ENCODE peak calls at places on chromosomes 12 and 14, in six cellular contexts. One of them, this sample, is unnamed.

GRCh38 chr12:131756441-131756840 is 45.6 kb downstream of the SFSWAP start:
- DNase-seq in neuronal stem cell: no peak
- DNase-seq in mesenchymal stem cell: no peak
- DNase-seq in IMR-90: no peak
- DNase-seq in H1: no peak
- DNase-seq in trophoblast cell: no peak
- DNase-seq in this sample: no peak

GRCh38 chr12:52670506-52670905 is 9.7 kb downstream of the KRT1 start:
- DNase-seq in neuronal stem cell: no peak
- DNase-seq in mesenchymal stem cell: no peak
- DNase-seq in IMR-90: no peak
- DNase-seq in H1: no peak
- DNase-seq in trophoblast cell: no peak
- DNase-seq in this sample: no peak

GRCh38 chr14:58954874-58955273 is 233.6 kb upstream of the DAAM1 start:
- DNase-seq in neuronal stem cell: no peak
- DNase-seq in mesenchymal stem cell: no peak
- DNase-seq in IMR-90: no peak
- DNase-seq in H1: no peak
- DNase-seq in trophoblast cell: no peak
- DNase-seq in this sample: no peak

GRCh38 chr12:120259418-120260202 is 5.9 kb downstream of the PXN start:
- DNase-seq in neuronal stem cell: no peak
- DNase-seq in mesenchymal stem cell: no peak
- DNase-seq in IMR-90: peak; percentile 38
- DNase-seq in H1: no peak
- DNase-seq in trophoblast cell: peak; percentile 66
- DNase-seq in this sample: peak; percentile 26

GRCh38 chr12:122867701-122868461 is 28.0 kb downstream of the VPS37B start:
- DNase-seq in neuronal stem cell: no peak
- DNase-seq in mesenchymal stem cell: no peak
- DNase-seq in IMR-90: no peak
- DNase-seq in H1: peak; percentile 72
- DNase-seq in trophoblast cell: peak; percentile 48
- DNase-seq in this sample: peak; percentile 88

GRCh38 chr14:71752111-71752738 is 180.0 kb upstream of the RGS6 start:
- DNase-seq in neuronal stem cell: no peak
- DNase-seq in mesenchymal stem cell: no peak
- DNase-seq in IMR-90: no peak
- DNase-seq in H1: no peak
- DNase-seq in trophoblast cell: no peak
- DNase-seq in this sample: no peak

GRCh38 chr12:49909328-49909727 is 5.6 kb upstream of the FAIM2 start:
- DNase-seq in neuronal stem cell: no peak
- DNase-seq in mesenchymal stem cell: no peak
- DNase-seq in IMR-90: no peak
- DNase-seq in H1: no peak
- DNase-seq in trophoblast cell: no peak
- DNase-seq in this sample: no peak

GRCh38 chr12:31117203-31118011 is 43.7 kb downstream of the DDX11 start:
- DNase-seq in neuronal stem cell: peak; percentile 59
- DNase-seq in mesenchymal stem cell: peak; percentile 46
- DNase-seq in IMR-90: peak; percentile 1
- DNase-seq in H1: peak; percentile 85
- DNase-seq in trophoblast cell: peak; percentile 9
- DNase-seq in this sample: peak; percentile 83

GRCh38 chr14:103696027-103696402 is 19.2 kb downstream of the XRCC3 start:
- DNase-seq in neuronal stem cell: no peak
- DNase-seq in mesenchymal stem cell: no peak
- DNase-seq in IMR-90: no peak
- DNase-seq in H1: no peak
- DNase-seq in trophoblast cell: no peak
- DNase-seq in this sample: no peak

GRCh38 chr14:76720382-76720813 is 40.9 kb upstream of the VASH1 start:
- DNase-seq in neuronal stem cell: peak; percentile 30
- DNase-seq in mesenchymal stem cell: peak; percentile 67
- DNase-seq in IMR-90: peak; percentile 38
- DNase-seq in H1: no peak
- DNase-seq in trophoblast cell: no peak
- DNase-seq in this sample: peak; percentile 61

GRCh38 chr14:91383439-91383838 is 34.2 kb downstream of the CCDC88C start:
- DNase-seq in neuronal stem cell: no peak
- DNase-seq in mesenchymal stem cell: no peak
- DNase-seq in IMR-90: no peak
- DNase-seq in H1: no peak
- DNase-seq in trophoblast cell: no peak
- DNase-seq in this sample: no peak

GRCh38 chr12:91211869-91212268 is 29.3 kb upstream of the DCN start:
- DNase-seq in neuronal stem cell: no peak
- DNase-seq in mesenchymal stem cell: no peak
- DNase-seq in IMR-90: peak; percentile 43
- DNase-seq in H1: no peak
- DNase-seq in trophoblast cell: no peak
- DNase-seq in this sample: no peak

GRCh38 chr12:116773276-116773731 is 35.2 kb downstream of the RNFT2 start:
- DNase-seq in neuronal stem cell: no peak
- DNase-seq in mesenchymal stem cell: no peak
- DNase-seq in IMR-90: no peak
- DNase-seq in H1: peak; percentile 46
- DNase-seq in trophoblast cell: peak; percentile 5
- DNase-seq in this sample: peak; percentile 55

GRCh38 chr14:42299692-42300091 is 693.0 kb downstream of the LRFN5 start:
- DNase-seq in neuronal stem cell: no peak
- DNase-seq in mesenchymal stem cell: no peak
- DNase-seq in IMR-90: no peak
- DNase-seq in H1: no peak
- DNase-seq in trophoblast cell: no peak
- DNase-seq in this sample: no peak

GRCh38 chr12:27012239-27012981 is 1.8 kb downstream of the TM7SF3 start:
- DNase-seq in neuronal stem cell: no peak
- DNase-seq in mesenchymal stem cell: no peak
- DNase-seq in IMR-90: no peak
- DNase-seq in H1: no peak
- DNase-seq in trophoblast cell: peak; percentile 22
- DNase-seq in this sample: no peak

GRCh38 chr12:19971396-19971802 is 396.9 kb upstream of the PDE3A start:
- DNase-seq in neuronal stem cell: peak; percentile 18
- DNase-seq in mesenchymal stem cell: peak; percentile 69
- DNase-seq in IMR-90: no peak
- DNase-seq in H1: peak; percentile 54
- DNase-seq in trophoblast cell: peak; percentile 84
- DNase-seq in this sample: peak; percentile 89

GRCh38 chr12:80277732-80278131 is 166.3 kb upstream of the PTPRQ start:
- DNase-seq in neuronal stem cell: no peak
- DNase-seq in mesenchymal stem cell: no peak
- DNase-seq in IMR-90: no peak
- DNase-seq in H1: no peak
- DNase-seq in trophoblast cell: no peak
- DNase-seq in this sample: no peak

GRCh38 chr14:64673748-64674147 is 30.5 kb upstream of the PLEKHG3 start:
- DNase-seq in neuronal stem cell: no peak
- DNase-seq in mesenchymal stem cell: no peak
- DNase-seq in IMR-90: no peak
- DNase-seq in H1: no peak
- DNase-seq in trophoblast cell: no peak
- DNase-seq in this sample: no peak

GRCh38 chr12:120719496-120720233 is 6.0 kb upstream of the ACADS start:
- DNase-seq in neuronal stem cell: no peak
- DNase-seq in mesenchymal stem cell: no peak
- DNase-seq in IMR-90: peak; percentile 26
- DNase-seq in H1: no peak
- DNase-seq in trophoblast cell: no peak
- DNase-seq in this sample: no peak

GRCh38 chr12:24760162-24760561 is 188.7 kb downstream of the BCAT1 start:
- DNase-seq in neuronal stem cell: no peak
- DNase-seq in mesenchymal stem cell: no peak
- DNase-seq in IMR-90: no peak
- DNase-seq in H1: no peak
- DNase-seq in trophoblast cell: no peak
- DNase-seq in this sample: no peak

GRCh38 chr12:113071427-113072112 is 15.0 kb downstream of the DTX1 start:
- DNase-seq in neuronal stem cell: no peak
- DNase-seq in mesenchymal stem cell: no peak
- DNase-seq in IMR-90: no peak
- DNase-seq in H1: no peak
- DNase-seq in trophoblast cell: no peak
- DNase-seq in this sample: peak; percentile 29

GRCh38 chr14:71202881-71203280 is 295.6 kb downstream of the PCNX1 start:
- DNase-seq in neuronal stem cell: no peak
- DNase-seq in mesenchymal stem cell: no peak
- DNase-seq in IMR-90: peak; percentile 23
- DNase-seq in H1: no peak
- DNase-seq in trophoblast cell: no peak
- DNase-seq in this sample: no peak

GRCh38 chr12:27185234-27186045 is 58.6 kb upstream of the STK38L start:
- DNase-seq in neuronal stem cell: no peak
- DNase-seq in mesenchymal stem cell: peak; percentile 83
- DNase-seq in IMR-90: peak; percentile 91
- DNase-seq in H1: no peak
- DNase-seq in trophoblast cell: no peak
- DNase-seq in this sample: no peak

GRCh38 chr12:111446631-111447570 is 41.2 kb downstream of the SH2B3 start:
- DNase-seq in neuronal stem cell: no peak
- DNase-seq in mesenchymal stem cell: no peak
- DNase-seq in IMR-90: no peak
- DNase-seq in H1: peak; percentile 40
- DNase-seq in trophoblast cell: no peak
- DNase-seq in this sample: no peak

GRCh38 chr12:111444314-111444705 is 38.6 kb downstream of the SH2B3 start:
- DNase-seq in neuronal stem cell: no peak
- DNase-seq in mesenchymal stem cell: peak; percentile 70
- DNase-seq in IMR-90: no peak
- DNase-seq in H1: no peak
- DNase-seq in trophoblast cell: no peak
- DNase-seq in this sample: no peak

GRCh38 chr12:111446044-111446581 is 40.4 kb downstream of the SH2B3 start:
- DNase-seq in neuronal stem cell: no peak
- DNase-seq in mesenchymal stem cell: peak; percentile 79
- DNase-seq in IMR-90: peak; percentile 62
- DNase-seq in H1: peak; percentile 72
- DNase-seq in trophoblast cell: no peak
- DNase-seq in this sample: peak; percentile 70

GRCh38 chr12:111444706-111445310 is 39.1 kb downstream of the SH2B3 start:
- DNase-seq in neuronal stem cell: no peak
- DNase-seq in mesenchymal stem cell: peak; percentile 92
- DNase-seq in IMR-90: no peak
- DNase-seq in H1: peak; percentile 48
- DNase-seq in trophoblast cell: peak; percentile 35
- DNase-seq in this sample: no peak

GRCh38 chr12:111445311-111446043 is 39.8 kb downstream of the SH2B3 start:
- DNase-seq in neuronal stem cell: no peak
- DNase-seq in mesenchymal stem cell: peak; percentile 70
- DNase-seq in IMR-90: no peak
- DNase-seq in H1: no peak
- DNase-seq in trophoblast cell: no peak
- DNase-seq in this sample: no peak
- H2AK5ac ChIP-seq in neuronal stem cell: no peak overlapping the region
- H2AK5ac ChIP-seq in mesenchymal stem cell: peak overlapping the region; percentile 87
- H2AK5ac ChIP-seq in IMR-90: peak overlapping the region; percentile 7
- H2AK5ac ChIP-seq in H1: no peak overlapping the region
- H2AK5ac ChIP-seq in trophoblast cell: no peak overlapping the region
- H2AK5ac ChIP-seq in this sample: no peak overlapping the region

GRCh38 chr12:38745601-38746000 is 159.8 kb downstream of the CPNE8 start:
- DNase-seq in neuronal stem cell: no peak
- DNase-seq in mesenchymal stem cell: no peak
- DNase-seq in IMR-90: no peak
- DNase-seq in H1: no peak
- DNase-seq in trophoblast cell: no peak
- DNase-seq in this sample: peak; percentile 32
- H3K14ac ChIP-seq in neuronal stem cell: no peak overlapping the region
- H3K14ac ChIP-seq in mesenchymal stem cell: no peak overlapping the region
- H3K14ac ChIP-seq in IMR-90: no peak overlapping the region
- H3K14ac ChIP-seq in H1: no peak overlapping the region
- H3K14ac ChIP-seq in trophoblast cell: no peak overlapping the region
- H3K14ac ChIP-seq in this sample: no peak overlapping the region

GRCh38 chr14:95534299-95535225 is at the start of gene GLRX5:
- DNase-seq in neuronal stem cell: peak; percentile 100
- DNase-seq in mesenchymal stem cell: peak; percentile 100
- DNase-seq in IMR-90: peak; percentile 100
- DNase-seq in H1: peak; percentile 94
- DNase-seq in trophoblast cell: peak; percentile 100
- DNase-seq in this sample: peak; percentile 99

GRCh38 chr14:95535226-95536021 is 574 bp downstream of the GLRX5 start:
- DNase-seq in neuronal stem cell: no peak
- DNase-seq in mesenchymal stem cell: peak; percentile 37
- DNase-seq in IMR-90: no peak
- DNase-seq in H1: no peak
- DNase-seq in trophoblast cell: no peak
- DNase-seq in this sample: no peak

GRCh38 chr14:95533391-95533821 is 1.4 kb upstream of the GLRX5 start:
- DNase-seq in neuronal stem cell: no peak
- DNase-seq in mesenchymal stem cell: peak; percentile 86
- DNase-seq in IMR-90: peak; percentile 65
- DNase-seq in H1: no peak
- DNase-seq in trophoblast cell: peak; percentile 61
- DNase-seq in this sample: no peak

GRCh38 chr14:95536036-95536577 is 1.3 kb downstream of the GLRX5 start:
- DNase-seq in neuronal stem cell: no peak
- DNase-seq in mesenchymal stem cell: no peak
- DNase-seq in IMR-90: no peak
- DNase-seq in H1: no peak
- DNase-seq in trophoblast cell: no peak
- DNase-seq in this sample: no peak

GRCh38 chr14:95533822-95534221 is 1.0 kb upstream of the GLRX5 start:
- DNase-seq in neuronal stem cell: no peak
- DNase-seq in mesenchymal stem cell: no peak
- DNase-seq in IMR-90: no peak
- DNase-seq in H1: no peak
- DNase-seq in trophoblast cell: peak; percentile 41
- DNase-seq in this sample: no peak
- H2AK5ac ChIP-seq in neuronal stem cell: no peak overlapping the region
- H2AK5ac ChIP-seq in mesenchymal stem cell: peak overlapping the region; percentile 19
- H2AK5ac ChIP-seq in IMR-90: peak overlapping the region; percentile 87
- H2AK5ac ChIP-seq in H1: no peak overlapping the region
- H2AK5ac ChIP-seq in trophoblast cell: peak overlapping the region; percentile 8
- H2AK5ac ChIP-seq in this sample: no peak overlapping the region

GRCh38 chr14:23009483-23009938 is 432 bp downstream of the C14orf93 start:
- DNase-seq in neuronal stem cell: no peak
- DNase-seq in mesenchymal stem cell: no peak
- DNase-seq in IMR-90: no peak
- DNase-seq in H1: no peak
- DNase-seq in trophoblast cell: no peak
- DNase-seq in this sample: no peak

GRCh38 chr14:23015618-23016017 is 5.7 kb upstream of the C14orf93 start:
- DNase-seq in neuronal stem cell: no peak
- DNase-seq in mesenchymal stem cell: no peak
- DNase-seq in IMR-90: no peak
- DNase-seq in H1: no peak
- DNase-seq in trophoblast cell: no peak
- DNase-seq in this sample: no peak

GRCh38 chr14:23017091-23017490 is 7.1 kb upstream of the C14orf93 start:
- DNase-seq in neuronal stem cell: no peak
- DNase-seq in mesenchymal stem cell: no peak
- DNase-seq in IMR-90: no peak
- DNase-seq in H1: no peak
- DNase-seq in trophoblast cell: no peak
- DNase-seq in this sample: no peak

GRCh38 chr14:23009939-23010718 is at the start of gene C14orf93:
- DNase-seq in neuronal stem cell: peak; percentile 40
- DNase-seq in mesenchymal stem cell: peak; percentile 58
- DNase-seq in IMR-90: peak; percentile 48
- DNase-seq in H1: peak; percentile 87
- DNase-seq in trophoblast cell: peak; percentile 73
- DNase-seq in this sample: peak; percentile 73

GRCh38 chr14:23013056-23014054 is 3.4 kb upstream of the C14orf93 start:
- DNase-seq in neuronal stem cell: no peak
- DNase-seq in mesenchymal stem cell: no peak
- DNase-seq in IMR-90: no peak
- DNase-seq in H1: no peak
- DNase-seq in trophoblast cell: no peak
- DNase-seq in this sample: no peak
- H3K14ac ChIP-seq in neuronal stem cell: no peak overlapping the region
- H3K14ac ChIP-seq in mesenchymal stem cell: no peak overlapping the region
- H3K14ac ChIP-seq in IMR-90: no peak overlapping the region
- H3K14ac ChIP-seq in H1: no peak overlapping the region
- H3K14ac ChIP-seq in trophoblast cell: no peak overlapping the region
- H3K14ac ChIP-seq in this sample: no peak overlapping the region

This sample was measured in H9.